ENCODE peak calls at places on chromosome 18, in ten cellular contexts. One of them, this sample, is unnamed.

GRCh38 chr18:79791141-79791972 is 6.4 kb upstream of the KCNG2 start:
- DNase-seq in NCI-H2081: no peak
- DNase-seq in fibroblast of the conjunctiva: peak; percentile 71
- DNase-seq in frontal cortex: no peak
- DNase-seq in activated naive CD4-positive, alpha-beta T cell treated with anti-CD3 and anti-CD28 coated beads, Interleukin-2, amount 10 ng/mL, durations not matched to agents 7 days and 5 days: no peak
- DNase-seq in NCI-H774: no peak
- DNase-seq in ovary: peak; percentile 44
- DNase-seq in RPMI7951: peak; percentile 70
- DNase-seq in left cardiac atrium: peak; percentile 58
- DNase-seq in left ventricle myocardium superior: peak; percentile 58
- DNase-seq in this sample: no peak

GRCh38 chr18:6210349-6211173 is 204.2 kb downstream of the L3MBTL4 start:
- DNase-seq in NCI-H2081: no peak
- DNase-seq in fibroblast of the conjunctiva: no peak
- DNase-seq in frontal cortex: no peak
- DNase-seq in activated naive CD4-positive, alpha-beta T cell treated with anti-CD3 and anti-CD28 coated beads, Interleukin-2, amount 10 ng/mL, durations not matched to agents 7 days and 5 days: no peak
- DNase-seq in NCI-H774: no peak
- DNase-seq in ovary: no peak
- DNase-seq in RPMI7951: no peak
- DNase-seq in left cardiac atrium: no peak
- DNase-seq in left ventricle myocardium superior: no peak
- DNase-seq in this sample: no peak

GRCh38 chr18:11258014-11258413 is 108.6 kb upstream of the PIEZO2 start:
- DNase-seq in NCI-H2081: no peak
- DNase-seq in fibroblast of the conjunctiva: no peak
- DNase-seq in frontal cortex: no peak
- DNase-seq in activated naive CD4-positive, alpha-beta T cell treated with anti-CD3 and anti-CD28 coated beads, Interleukin-2, amount 10 ng/mL, durations not matched to agents 7 days and 5 days: no peak
- DNase-seq in NCI-H774: no peak
- DNase-seq in ovary: no peak
- DNase-seq in RPMI7951: peak; percentile 15
- DNase-seq in left cardiac atrium: no peak
- DNase-seq in left ventricle myocardium superior: no peak
- DNase-seq in this sample: no peak

GRCh38 chr18:28059861-28060260 is 117.1 kb downstream of the CDH2 start:
- DNase-seq in NCI-H2081: no peak
- DNase-seq in fibroblast of the conjunctiva: no peak
- DNase-seq in frontal cortex: no peak
- DNase-seq in activated naive CD4-positive, alpha-beta T cell treated with anti-CD3 and anti-CD28 coated beads, Interleukin-2, amount 10 ng/mL, durations not matched to agents 7 days and 5 days: no peak
- DNase-seq in NCI-H774: no peak
- DNase-seq in ovary: no peak
- DNase-seq in RPMI7951: no peak
- DNase-seq in left cardiac atrium: no peak
- DNase-seq in left ventricle myocardium superior: no peak
- DNase-seq in this sample: no peak

GRCh38 chr18:63098014-63098981 is 221.3 kb downstream of the BCL2 start:
- DNase-seq in NCI-H2081: no peak
- DNase-seq in fibroblast of the conjunctiva: no peak
- DNase-seq in frontal cortex: no peak
- DNase-seq in activated naive CD4-positive, alpha-beta T cell treated with anti-CD3 and anti-CD28 coated beads, Interleukin-2, amount 10 ng/mL, durations not matched to agents 7 days and 5 days: peak; percentile 85
- DNase-seq in NCI-H774: no peak
- DNase-seq in ovary: no peak
- DNase-seq in RPMI7951: no peak
- DNase-seq in left cardiac atrium: no peak
- DNase-seq in left ventricle myocardium superior: no peak
- DNase-seq in this sample: no peak

GRCh38 chr18:47898055-47898454 is 32.4 kb downstream of the SMAD2 start:
- DNase-seq in NCI-H2081: no peak
- DNase-seq in fibroblast of the conjunctiva: no peak
- DNase-seq in frontal cortex: no peak
- DNase-seq in activated naive CD4-positive, alpha-beta T cell treated with anti-CD3 and anti-CD28 coated beads, Interleukin-2, amount 10 ng/mL, durations not matched to agents 7 days and 5 days: no peak
- DNase-seq in NCI-H774: no peak
- DNase-seq in ovary: no peak
- DNase-seq in RPMI7951: no peak
- DNase-seq in left cardiac atrium: no peak
- DNase-seq in left ventricle myocardium superior: no peak
- DNase-seq in this sample: no peak

GRCh38 chr18:36809590-36810381 is 19.0 kb downstream of the TPGS2 start:
- DNase-seq in NCI-H2081: peak; percentile 64
- DNase-seq in fibroblast of the conjunctiva: peak; percentile 51
- DNase-seq in frontal cortex: no peak
- DNase-seq in activated naive CD4-positive, alpha-beta T cell treated with anti-CD3 and anti-CD28 coated beads, Interleukin-2, amount 10 ng/mL, durations not matched to agents 7 days and 5 days: peak; percentile 39
- DNase-seq in NCI-H774: no peak
- DNase-seq in ovary: peak; percentile 30
- DNase-seq in RPMI7951: peak; percentile 55
- DNase-seq in left cardiac atrium: no peak
- DNase-seq in left ventricle myocardium superior: no peak
- DNase-seq in this sample: no peak

GRCh38 chr18:13163167-13163927 is 55.2 kb upstream of the LDLRAD4 start:
- DNase-seq in NCI-H2081: no peak
- DNase-seq in fibroblast of the conjunctiva: no peak
- DNase-seq in frontal cortex: no peak
- DNase-seq in activated naive CD4-positive, alpha-beta T cell treated with anti-CD3 and anti-CD28 coated beads, Interleukin-2, amount 10 ng/mL, durations not matched to agents 7 days and 5 days: no peak
- DNase-seq in NCI-H774: no peak
- DNase-seq in ovary: no peak
- DNase-seq in RPMI7951: no peak
- DNase-seq in left cardiac atrium: no peak
- DNase-seq in left ventricle myocardium superior: no peak
- DNase-seq in this sample: no peak

GRCh38 chr18:9091066-9091476 is 11.4 kb upstream of the NDUFV2 start:
- DNase-seq in NCI-H2081: no peak
- DNase-seq in fibroblast of the conjunctiva: no peak
- DNase-seq in frontal cortex: no peak
- DNase-seq in activated naive CD4-positive, alpha-beta T cell treated with anti-CD3 and anti-CD28 coated beads, Interleukin-2, amount 10 ng/mL, durations not matched to agents 7 days and 5 days: peak; percentile 60
- DNase-seq in NCI-H774: no peak
- DNase-seq in ovary: no peak
- DNase-seq in RPMI7951: no peak
- DNase-seq in left cardiac atrium: no peak
- DNase-seq in left ventricle myocardium superior: no peak
- DNase-seq in this sample: no peak

GRCh38 chr18:56423626-56424025 is 214.8 kb downstream of the TXNL1 start:
- DNase-seq in NCI-H2081: no peak
- DNase-seq in fibroblast of the conjunctiva: no peak
- DNase-seq in frontal cortex: no peak
- DNase-seq in activated naive CD4-positive, alpha-beta T cell treated with anti-CD3 and anti-CD28 coated beads, Interleukin-2, amount 10 ng/mL, durations not matched to agents 7 days and 5 days: no peak
- DNase-seq in NCI-H774: no peak
- DNase-seq in ovary: no peak
- DNase-seq in RPMI7951: no peak
- DNase-seq in left cardiac atrium: no peak
- DNase-seq in left ventricle myocardium superior: no peak
- DNase-seq in this sample: no peak

GRCh38 chr18:49520661-49521145 is 33.7 kb upstream of the C18orf32 start:
- DNase-seq in NCI-H2081: no peak
- DNase-seq in fibroblast of the conjunctiva: peak; percentile 18
- DNase-seq in frontal cortex: no peak
- DNase-seq in activated naive CD4-positive, alpha-beta T cell treated with anti-CD3 and anti-CD28 coated beads, Interleukin-2, amount 10 ng/mL, durations not matched to agents 7 days and 5 days: no peak
- DNase-seq in NCI-H774: no peak
- DNase-seq in ovary: no peak
- DNase-seq in RPMI7951: peak; percentile 25
- DNase-seq in left cardiac atrium: no peak
- DNase-seq in left ventricle myocardium superior: no peak
- DNase-seq in this sample: no peak

GRCh38 chr18:10682368-10682714 is 156.5 kb downstream of the NAPG start:
- DNase-seq in NCI-H2081: no peak
- DNase-seq in fibroblast of the conjunctiva: no peak
- DNase-seq in frontal cortex: no peak
- DNase-seq in activated naive CD4-positive, alpha-beta T cell treated with anti-CD3 and anti-CD28 coated beads, Interleukin-2, amount 10 ng/mL, durations not matched to agents 7 days and 5 days: no peak
- DNase-seq in NCI-H774: no peak
- DNase-seq in ovary: no peak
- DNase-seq in RPMI7951: no peak
- DNase-seq in left cardiac atrium: no peak
- DNase-seq in left ventricle myocardium superior: no peak
- DNase-seq in this sample: no peak

GRCh38 chr18:76005632-76006031 is 489.4 kb downstream of the ZNF516 start:
- DNase-seq in NCI-H2081: peak; percentile 63
- DNase-seq in fibroblast of the conjunctiva: no peak
- DNase-seq in frontal cortex: no peak
- DNase-seq in activated naive CD4-positive, alpha-beta T cell treated with anti-CD3 and anti-CD28 coated beads, Interleukin-2, amount 10 ng/mL, durations not matched to agents 7 days and 5 days: no peak
- DNase-seq in NCI-H774: peak; percentile 19
- DNase-seq in ovary: no peak
- DNase-seq in RPMI7951: no peak
- DNase-seq in left cardiac atrium: no peak
- DNase-seq in left ventricle myocardium superior: no peak
- DNase-seq in this sample: no peak

GRCh38 chr18:29652797-29653196 is 1389.7 kb downstream of the DSC3 start:
- DNase-seq in NCI-H2081: no peak
- DNase-seq in fibroblast of the conjunctiva: no peak
- DNase-seq in frontal cortex: no peak
- DNase-seq in activated naive CD4-positive, alpha-beta T cell treated with anti-CD3 and anti-CD28 coated beads, Interleukin-2, amount 10 ng/mL, durations not matched to agents 7 days and 5 days: no peak
- DNase-seq in NCI-H774: no peak
- DNase-seq in ovary: no peak
- DNase-seq in RPMI7951: no peak
- DNase-seq in left cardiac atrium: no peak
- DNase-seq in left ventricle myocardium superior: no peak
- DNase-seq in this sample: no peak